ENCODE peak calls at places on chromosomes 11 and 22, in seven cellular contexts. D, F, M, G, T, Y and J are unnamed samples.

GRCh38 chr11:81373986-81374385 is 1359.7 kb downstream of the FAM181B start:
- DNase-seq in D (no peak), F (no peak), M (no peak), G (no peak), T (no peak), Y (no peak), J (no peak)

GRCh38 chr11:6473481-6474422 is at the start of gene TRIM3:
- DNase-seq in D (peak), F (peak), M (peak), G (peak), T (peak), Y (peak), J (peak)

GRCh38 chr11:44625759-44626523 is 60.5 kb downstream of the CD82 start:
- DNase-seq in D (no peak), F (peak), M (no peak), G (peak), T (no peak), Y (peak), J (no peak)

GRCh38 chr11:128784059-128784804 is 82.9 kb downstream of the KCNJ1 start:
- DNase-seq in D (no peak), F (no peak), M (no peak), G (no peak), T (peak), Y (peak), J (no peak)

GRCh38 chr11:13140028-13140870 is 131.1 kb downstream of the RASSF10 start:
- DNase-seq in D (no peak), F (no peak), M (no peak), G (no peak), T (peak), Y (no peak), J (no peak)

GRCh38 chr11:9078113-9079041 is 13.0 kb downstream of the SCUBE2 start:
- DNase-seq in D (no peak), F (no peak), M (no peak), G (no peak), T (no peak), Y (peak), J (no peak)

GRCh38 chr22:10778296-10778814 is 4749.6 kb upstream of the OR11H1 start:
- DNase-seq in D (no peak), F (no peak), M (no peak), G (no peak), T (no peak), Y (no peak), J (no peak)

GRCh38 chr22:37309221-37310074 is 27.1 kb downstream of the CYTH4 start:
- DNase-seq in D (no peak), F (no peak), M (no peak), G (peak), T (no peak), Y (peak), J (no peak)

GRCh38 chr11:135027461-135027860 is 615.4 kb upstream of the B3GAT1 start:
- DNase-seq in D (peak), F (peak), M (peak), G (no peak), T (no peak), Y (peak), J (no peak)

GRCh38 chr11:76772100-76772782 is 10.9 kb upstream of the TSKU start:
- DNase-seq in D (no peak), F (no peak), M (no peak), G (no peak), T (no peak), Y (no peak), J (no peak)

GRCh38 chr11:15707971-15708370 is 593.2 kb downstream of the INSC start:
- DNase-seq in D (no peak), F (peak), M (peak), G (no peak), T (peak), Y (no peak), J (peak)

GRCh38 chr22:48424201-48424627 is 1403.5 kb downstream of the BRD1 start:
- DNase-seq in D (no peak), F (no peak), M (no peak), G (no peak), T (no peak), Y (no peak), J (no peak)

GRCh38 chr11:82978422-82979099 is 77.0 kb downstream of the DDIAS start:
- DNase-seq in D (no peak), F (no peak), M (no peak), G (no peak), T (no peak), Y (no peak), J (no peak)